ENCODE peak calls at places on chromosomes 2 and 18, in four cellular contexts. P is H9, L is mesendoderm, T is H1. Q is an unnamed sample.

GRCh38 chr18:10453885-10454772 is at the start of gene APCDD1:
- DNase-seq in P (peak; percentile 85), T (peak; percentile 75), L (peak; percentile 93), Q (no peak)

GRCh38 chr18:70640336-70640887 is 351.6 kb downstream of the SOCS6 start:
- DNase-seq in T (no peak), P (no peak), L (no peak), Q (no peak)

GRCh38 chr2:104734937-104735586 is 118.9 kb upstream of the POU3F3 start:
- DNase-seq in P (no peak), T (no peak), L (no peak), Q (no peak)

GRCh38 chr2:121776885-121777698 is 21.6 kb downstream of the TSN start:
- DNase-seq in L (peak; percentile 52), T (no peak), P (no peak), Q (peak; percentile 11)

GRCh38 chr2:159737917-159738296 is 25.6 kb downstream of the MARCHF7 start:
- DNase-seq in T (no peak), L (no peak), P (no peak), Q (no peak)

GRCh38 chr2:525021-525420 is 152.2 kb downstream of the TMEM18 start:
- DNase-seq in T (peak; percentile 22), L (no peak), P (no peak), Q (no peak)

GRCh38 chr2:174546519-174547506 is 50.8 kb downstream of the WIPF1 start:
- DNase-seq in P (peak; percentile 81), T (peak; percentile 65), L (peak; percentile 90), Q (peak; percentile 43)

GRCh38 chr2:233414777-233415570 is 60.7 kb downstream of the DGKD start:
- DNase-seq in T (peak; percentile 20), L (no peak), P (no peak), Q (peak; percentile 60)

GRCh38 chr2:12202301-12202700 is 455.9 kb downstream of the LPIN1 start:
- DNase-seq in T (no peak), P (no peak), L (peak; percentile 19), Q (peak; percentile 47)

GRCh38 chr2:96754317-96754716 is 6.4 kb upstream of the CNNM4 start:
- DNase-seq in L (no peak), P (no peak), T (no peak), Q (no peak)

GRCh38 chr18:72543362-72544055 is 633 bp downstream of the CBLN2 start:
- DNase-seq in T (peak; percentile 56), P (peak; percentile 30), L (peak; percentile 26), Q (no peak)

GRCh38 chr18:5294618-5295230 is 802 bp downstream of the ZBTB14 start:
- DNase-seq in L (peak; percentile 85), T (peak; percentile 67), P (peak; percentile 65), Q (peak; percentile 51)

GRCh38 chr2:11540148-11540995 is 6.5 kb downstream of the GREB1 start:
- DNase-seq in L (no peak), T (no peak), P (no peak), Q (no peak)

GRCh38 chr2:78967294-78967693 is 58.2 kb upstream of the REG3G start:
- DNase-seq in L (no peak), T (no peak), P (no peak), Q (no peak)

GRCh38 chr2:196277002-196277401 is 105.6 kb upstream of the STK17B start:
- DNase-seq in T (no peak), L (peak; percentile 29), P (no peak), Q (peak; percentile 64)

GRCh38 chr18:50293039-50293438 is 5.5 kb upstream of the CXXC1 start:
- DNase-seq in L (no peak), T (no peak), P (no peak), Q (no peak)

GRCh38 chr2:177165731-177166711 is 46.6 kb upstream of the HNRNPA3 start:
- DNase-seq in T (no peak), P (no peak), L (peak; percentile 32), Q (peak; percentile 40)

GRCh38 chr2:145411493-145411892 is 891.6 kb upstream of the ZEB2 start:
- DNase-seq in T (no peak), P (no peak), L (no peak), Q (no peak)

GRCh38 chr2:169343202-169343601 is 19.1 kb downstream of the LRP2 start:
- DNase-seq in L (no peak), T (no peak), P (no peak), Q (no peak)

GRCh38 chr2:15704788-15705115 is 113.1 kb downstream of the DDX1 start:
- DNase-seq in T (no peak), L (no peak), P (no peak), Q (no peak)

GRCh38 chr2:27264753-27265535 is 2.1 kb upstream of the SLC30A3 start:
- DNase-seq in P (peak; percentile 89), L (peak; percentile 87), T (peak; percentile 89), Q (peak; percentile 35)

GRCh38 chr2:24856791-24857211 is 63.2 kb downstream of the ADCY3 start:
- DNase-seq in P (no peak), T (no peak), L (no peak), Q (no peak)

GRCh38 chr18:77622009-77622692 is 372.5 kb downstream of the GALR1 start:
- DNase-seq in L (no peak), P (no peak), T (no peak), Q (no peak)

GRCh38 chr2:42010743-42011298 is 37.0 kb upstream of the PKDCC start:
- DNase-seq in P (no peak), L (no peak), T (no peak), Q (peak; percentile 82)

GRCh38 chr2:215418064-215418963 is 17.6 kb downstream of the FN1 start:
- DNase-seq in L (no peak), P (no peak), T (no peak), Q (no peak)

GRCh38 chr2:73117441-73117840 is 4.7 kb upstream of the RAB11FIP5 start:
- DNase-seq in P (no peak), L (no peak), T (no peak), Q (peak; percentile 64)

GRCh38 chr2:3487432-3487831 is 31.9 kb downstream of the ADI1 start:
- DNase-seq in L (no peak), P (peak; percentile 24), T (no peak), Q (no peak)

GRCh38 chr2:101367508-101367907 is 19.8 kb downstream of the CREG2 start:
- DNase-seq in T (no peak), P (no peak), L (no peak), Q (no peak)

GRCh38 chr2:234880551-234881211 is 71.1 kb upstream of the SH3BP4 start:
- DNase-seq in P (no peak), L (no peak), T (no peak), Q (peak; percentile 100)
- H2AK5ac ChIP-seq in P (no peak overlapping the region), L (no peak overlapping the region), T (no peak overlapping the region), Q (peak overlapping the region; percentile 93)

GRCh38 chr2:127434515-127434914 is 16.3 kb downstream of the PROC start:
- DNase-seq in P (no peak), L (no peak), T (no peak), Q (no peak)

GRCh38 chr2:127437056-127437455 is 18.8 kb downstream of the PROC start:
- DNase-seq in L (no peak), T (peak; percentile 41), P (no peak), Q (no peak)

GRCh38 chr2:127439343-127439742 is 21.1 kb downstream of the PROC start:
- DNase-seq in L (no peak), P (no peak), T (peak; percentile 22), Q (no peak)

DNA sequence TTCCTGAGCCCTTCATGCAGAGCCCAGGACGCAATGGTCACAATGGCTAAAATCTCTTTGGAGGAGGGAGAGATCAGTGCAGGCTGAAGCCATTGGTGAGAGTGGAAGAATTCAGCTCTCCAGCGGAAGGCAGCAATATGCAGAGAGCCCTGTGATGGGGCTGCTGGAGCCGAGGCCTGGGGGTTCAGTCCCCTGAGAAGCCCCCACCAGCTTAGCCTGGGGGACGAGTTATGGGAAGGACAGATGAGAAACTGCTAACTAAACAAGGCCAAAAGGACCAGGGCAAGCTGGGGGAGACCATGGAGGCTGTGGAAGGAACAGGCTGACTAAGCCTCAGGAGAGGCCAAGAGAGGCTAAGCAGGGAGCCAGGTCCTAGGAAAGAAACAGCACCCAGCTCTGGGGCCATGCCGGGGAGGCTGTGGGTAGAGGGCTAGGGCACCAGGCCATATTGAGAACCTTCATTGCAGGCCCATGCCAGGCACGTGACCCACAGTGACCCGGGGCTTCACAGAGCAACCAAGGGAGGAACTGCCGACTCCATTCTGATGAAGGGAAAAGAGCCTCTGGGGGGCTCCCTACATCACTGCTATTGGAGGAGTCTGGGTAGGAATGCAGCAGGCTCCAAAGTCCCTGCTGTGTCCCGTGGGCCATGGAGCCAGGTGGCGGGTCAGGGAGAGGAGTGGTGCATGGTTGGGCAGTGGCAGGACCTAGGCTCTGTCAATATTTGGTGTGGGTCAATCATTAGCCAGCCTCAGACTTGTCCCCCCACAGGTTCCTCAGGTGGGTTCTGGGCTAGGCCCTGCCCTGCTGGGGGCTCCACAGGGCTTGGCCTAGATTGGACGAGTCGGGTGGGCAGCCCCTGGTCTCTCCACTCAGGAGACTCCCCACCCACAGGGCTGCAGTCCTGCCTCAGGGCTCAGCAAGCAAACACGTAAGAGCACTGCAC is 19.8 kb downstream of the PROC start:
- DNase-seq in L (peak; percentile 50), T (peak; percentile 45), P (peak; percentile 46), Q (no peak)
- H3K56ac ChIP-seq in L (no peak overlapping the region), T (no peak overlapping the region), P (no peak overlapping the region), Q (no peak overlapping the region)

GRCh38 chr2:161121622-161122021 is 38.6 kb upstream of the TANK start:
- DNase-seq in P (no peak), T (no peak), L (no peak), Q (no peak)

GRCh38 chr2:161124186-161124585 is 36.0 kb upstream of the TANK start:
- DNase-seq in P (no peak), T (no peak), L (no peak), Q (no peak)

GRCh38 chr2:161122772-161123530 is 37.3 kb upstream of the TANK start:
- DNase-seq in T (no peak), L (peak; percentile 90), P (no peak), Q (peak; percentile 93)

GRCh38 chr2:161120775-161121174 is 39.5 kb upstream of the TANK start:
- DNase-seq in T (no peak), L (peak; percentile 77), P (no peak), Q (no peak)

GRCh38 chr2:161123531-161124030 is 36.6 kb upstream of the TANK start:
- DNase-seq in P (no peak), T (no peak), L (no peak), Q (no peak)
- H2AK5ac ChIP-seq in P (no peak overlapping the region), T (no peak overlapping the region), L (no peak overlapping the region), Q (peak overlapping the region; percentile 53)

DNA sequence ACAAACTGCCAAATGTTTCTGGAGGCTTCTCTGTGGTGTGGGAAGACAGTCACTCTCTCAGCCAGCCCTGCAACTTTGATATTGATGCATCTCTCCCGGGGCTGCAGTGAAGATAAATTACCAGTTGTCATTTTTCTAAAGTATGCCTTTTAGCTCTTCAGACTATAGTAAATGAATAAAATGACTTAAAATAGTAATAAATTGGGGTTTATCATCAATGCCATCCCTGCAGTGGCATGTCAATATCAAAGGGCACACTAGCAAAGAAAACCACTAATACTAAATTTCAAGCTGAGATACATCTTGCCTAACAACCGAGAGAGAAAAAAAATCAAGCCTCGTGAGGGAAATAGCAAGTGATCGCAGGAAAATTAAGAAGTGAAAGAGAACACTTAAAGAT is 749.5 kb upstream of the SLC39A10 start:
- DNase-seq in L (no peak), T (no peak), P (no peak), Q (no peak)
- H3K56ac ChIP-seq in L (no peak overlapping the region), T (no peak overlapping the region), P (no peak overlapping the region), Q (no peak overlapping the region)

GRCh38 chr2:172086349-172087190 is 1.3 kb downstream of the DLX1 start:
- DNase-seq in P (peak; percentile 85), L (peak; percentile 87), T (peak; percentile 80), Q (no peak)
- H2AK5ac ChIP-seq in P (no peak overlapping the region), L (no peak overlapping the region), T (no peak overlapping the region), Q (no peak overlapping the region)

GRCh38 chr18:57149031-57149430 is 2.1 kb downstream of the BOD1L2 start:
- DNase-seq in T (no peak), P (no peak), L (no peak), Q (no peak)
- H3K56ac ChIP-seq in T (no peak overlapping the region), P (no peak overlapping the region), L (no peak overlapping the region), Q (no peak overlapping the region)